ENCODE peak calls at places on chromosome 5, in five cellular contexts. One of them, this sample, is unnamed. For H3K4me1, the result is how much of the 10 kb centered on the place peaks cover.

GRCh38 chr5:95530441-95530840 is 24.3 kb downstream of the SKIC3 start:
- DNase-seq in CD8-positive, alpha-beta T cell: no peak
- DNase-seq in heart left ventricle: no peak
- DNase-seq in SK-N-SH: no peak
- DNase-seq in pancreas: no peak
- DNase-seq in this sample: no peak

GRCh38 chr5:171309526-171310333 is 682 bp downstream of the TLX3 start:
- DNase-seq in pancreas: peak
- DNase-seq in CD8-positive, alpha-beta T cell: no peak
- DNase-seq in SK-N-SH: peak
- DNase-seq in heart left ventricle: no peak
- DNase-seq in this sample: no peak

GRCh38 chr5:90356612-90357011 is 52.9 kb downstream of the CETN3 start:
- DNase-seq in pancreas: no peak
- DNase-seq in heart left ventricle: no peak
- DNase-seq in SK-N-SH: peak
- DNase-seq in CD8-positive, alpha-beta T cell: no peak
- DNase-seq in this sample: peak

GRCh38 chr5:36728697-36729543 is 122.5 kb downstream of the SLC1A3 start:
- DNase-seq in SK-N-SH: peak
- DNase-seq in heart left ventricle: no peak
- DNase-seq in pancreas: no peak
- DNase-seq in CD8-positive, alpha-beta T cell: no peak
- DNase-seq in this sample: peak

GRCh38 chr5:35861718-35862117 is 5.0 kb downstream of the IL7R start:
- DNase-seq in heart left ventricle: no peak
- DNase-seq in pancreas: no peak
- DNase-seq in SK-N-SH: no peak
- DNase-seq in CD8-positive, alpha-beta T cell: no peak
- DNase-seq in this sample: no peak

GRCh38 chr5:145829708-145830361 is 5.3 kb downstream of the PRELID2 start:
- DNase-seq in CD8-positive, alpha-beta T cell: no peak
- DNase-seq in heart left ventricle: no peak
- DNase-seq in pancreas: no peak
- DNase-seq in SK-N-SH: no peak
- DNase-seq in this sample: no peak

GRCh38 chr5:157563373-157564148 is 12.0 kb downstream of the ADAM19 start:
- DNase-seq in pancreas: no peak
- DNase-seq in CD8-positive, alpha-beta T cell: no peak
- DNase-seq in heart left ventricle: peak
- DNase-seq in SK-N-SH: peak
- DNase-seq in this sample: no peak

GRCh38 chr5:172841-173251 is 18.4 kb upstream of the LRRC14B start:
- DNase-seq in CD8-positive, alpha-beta T cell: no peak
- DNase-seq in SK-N-SH: no peak
- DNase-seq in heart left ventricle: no peak
- DNase-seq in pancreas: peak
- DNase-seq in this sample: no peak

GRCh38 chr5:73188764-73189521 is 15.9 kb downstream of the TMEM174 start:
- DNase-seq in SK-N-SH: no peak
- DNase-seq in CD8-positive, alpha-beta T cell: no peak
- DNase-seq in heart left ventricle: no peak
- DNase-seq in pancreas: no peak
- DNase-seq in this sample: no peak

GRCh38 chr5:151741678-151742423 is 16.6 kb downstream of the ATOX1 start:
- DNase-seq in SK-N-SH: no peak
- DNase-seq in pancreas: no peak
- DNase-seq in heart left ventricle: no peak
- DNase-seq in CD8-positive, alpha-beta T cell: no peak
- DNase-seq in this sample: no peak

GRCh38 chr5:151005975-151006576 is 14.3 kb upstream of the GPX3 start:
- DNase-seq in CD8-positive, alpha-beta T cell: no peak
- DNase-seq in heart left ventricle: peak
- DNase-seq in SK-N-SH: no peak
- DNase-seq in pancreas: no peak
- DNase-seq in this sample: peak

GRCh38 chr5:3854069-3854741 is 258.6 kb downstream of the IRX1 start:
- DNase-seq in SK-N-SH: peak
- DNase-seq in CD8-positive, alpha-beta T cell: no peak
- DNase-seq in heart left ventricle: peak
- DNase-seq in pancreas: no peak
- DNase-seq in this sample: peak

GRCh38 chr5:151770383-151771258 is 1.1 kb upstream of the G3BP1 start:
- DNase-seq in pancreas: peak
- DNase-seq in SK-N-SH: peak
- DNase-seq in heart left ventricle: peak
- DNase-seq in CD8-positive, alpha-beta T cell: no peak
- DNase-seq in this sample: peak

GRCh38 chr5:132095745-132096084 is 22.1 kb downstream of the CSF2 start:
- DNase-seq in SK-N-SH: no peak
- DNase-seq in CD8-positive, alpha-beta T cell: no peak
- DNase-seq in heart left ventricle: peak
- DNase-seq in pancreas: no peak
- DNase-seq in this sample: no peak

GRCh38 chr5:124287813-124288212 is 458.6 kb downstream of the ZNF608 start:
- DNase-seq in CD8-positive, alpha-beta T cell: no peak
- DNase-seq in pancreas: no peak
- DNase-seq in heart left ventricle: no peak
- DNase-seq in SK-N-SH: no peak
- DNase-seq in this sample: no peak

GRCh38 chr5:60843693-60844428 is at the start of gene ELOVL7:
- DNase-seq in SK-N-SH: peak
- DNase-seq in pancreas: peak
- DNase-seq in heart left ventricle: peak
- DNase-seq in CD8-positive, alpha-beta T cell: no peak
- DNase-seq in this sample: peak
- TF ChIP-seq CTCF in SK-N-SH: peak
- TF ChIP-seq CTCF in pancreas: peak
- TF ChIP-seq CTCF in heart left ventricle: no peak
- TF ChIP-seq CTCF in CD8-positive, alpha-beta T cell: no peak
- TF ChIP-seq CTCF in this sample: no peak

DNA sequence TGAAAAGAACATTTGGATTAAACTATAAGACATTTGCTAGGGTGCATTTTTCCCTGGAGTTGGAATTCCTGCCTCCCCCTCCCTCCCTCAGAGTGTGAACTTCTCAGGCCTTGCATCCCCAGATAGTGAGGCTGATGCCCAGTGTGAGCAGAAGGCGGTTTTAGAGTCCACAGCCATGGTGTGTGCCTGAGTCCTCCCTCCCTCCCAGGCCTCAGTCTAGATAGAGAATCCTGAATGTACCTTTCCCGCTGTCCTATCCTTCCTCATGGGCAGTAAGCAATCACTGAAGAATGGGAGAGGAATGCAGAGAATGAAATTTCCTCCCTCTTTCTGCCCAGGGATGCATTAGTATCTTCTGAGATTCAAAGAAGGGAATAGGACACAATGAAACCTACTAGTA is 108.5 kb downstream of the RASGRF2 start:
- DNase-seq in heart left ventricle: no peak
- DNase-seq in SK-N-SH: no peak
- DNase-seq in pancreas: no peak
- DNase-seq in CD8-positive, alpha-beta T cell: no peak
- DNase-seq in this sample: no peak
- H3K4me1 ChIP-seq in heart left ventricle: under half
- H3K4me1 ChIP-seq in SK-N-SH: under half
- H3K4me1 ChIP-seq in pancreas: under half
- H3K4me1 ChIP-seq in CD8-positive, alpha-beta T cell: under half
- H3K4me1 ChIP-seq in this sample: under half

GRCh38 chr5:177382423-177383029 is 1.7 kb upstream of the SLC34A1 start:
- DNase-seq in SK-N-SH: peak
- DNase-seq in heart left ventricle: no peak
- DNase-seq in pancreas: no peak
- DNase-seq in CD8-positive, alpha-beta T cell: no peak
- DNase-seq in this sample: peak
- TF ChIP-seq CTCF in SK-N-SH: peak
- TF ChIP-seq CTCF in heart left ventricle: peak
- TF ChIP-seq CTCF in pancreas: peak
- TF ChIP-seq CTCF in CD8-positive, alpha-beta T cell: no peak
- TF ChIP-seq CTCF in this sample: peak

GRCh38 chr5:143130891-143131290 is 272.6 kb downstream of the NR3C1 start:
- DNase-seq in pancreas: no peak
- DNase-seq in SK-N-SH: no peak
- DNase-seq in CD8-positive, alpha-beta T cell: no peak
- DNase-seq in heart left ventricle: no peak
- DNase-seq in this sample: no peak
- H3K4me1 ChIP-seq in pancreas: under half
- H3K4me1 ChIP-seq in SK-N-SH: under half
- H3K4me1 ChIP-seq in CD8-positive, alpha-beta T cell: under half
- H3K4me1 ChIP-seq in heart left ventricle: under half
- H3K4me1 ChIP-seq in this sample: under half

GRCh38 chr5:103439007-103439406 is 123.6 kb downstream of the NUDT12 start:
- DNase-seq in SK-N-SH: no peak
- DNase-seq in pancreas: no peak
- DNase-seq in heart left ventricle: no peak
- DNase-seq in CD8-positive, alpha-beta T cell: no peak
- DNase-seq in this sample: no peak

GRCh38 chr5:103445426-103446035 is 117.1 kb downstream of the NUDT12 start:
- DNase-seq in SK-N-SH: no peak
- DNase-seq in heart left ventricle: no peak
- DNase-seq in CD8-positive, alpha-beta T cell: no peak
- DNase-seq in pancreas: no peak
- DNase-seq in this sample: no peak

GRCh38 chr5:103442756-103443155 is 119.8 kb downstream of the NUDT12 start:
- DNase-seq in pancreas: no peak
- DNase-seq in heart left ventricle: no peak
- DNase-seq in SK-N-SH: no peak
- DNase-seq in CD8-positive, alpha-beta T cell: no peak
- DNase-seq in this sample: no peak

GRCh38 chr5:103444333-103445038 is 118.1 kb downstream of the NUDT12 start:
- DNase-seq in CD8-positive, alpha-beta T cell: no peak
- DNase-seq in SK-N-SH: peak
- DNase-seq in pancreas: no peak
- DNase-seq in heart left ventricle: no peak
- DNase-seq in this sample: no peak

GRCh38 chr5:103441523-103441922 is 121.1 kb downstream of the NUDT12 start:
- DNase-seq in pancreas: no peak
- DNase-seq in CD8-positive, alpha-beta T cell: no peak
- DNase-seq in heart left ventricle: no peak
- DNase-seq in SK-N-SH: no peak
- DNase-seq in this sample: no peak
- TF ChIP-seq CTCF in pancreas: no peak
- TF ChIP-seq CTCF in CD8-positive, alpha-beta T cell: no peak
- TF ChIP-seq CTCF in heart left ventricle: no peak
- TF ChIP-seq CTCF in SK-N-SH: peak
- TF ChIP-seq CTCF in this sample: no peak

GRCh38 chr5:38546691-38547146 is 9.7 kb downstream of the LIFR start:
- DNase-seq in CD8-positive, alpha-beta T cell: no peak
- DNase-seq in heart left ventricle: no peak
- DNase-seq in pancreas: no peak
- DNase-seq in SK-N-SH: no peak
- DNase-seq in this sample: no peak

GRCh38 chr5:38548064-38548759 is 8.2 kb downstream of the LIFR start:
- DNase-seq in SK-N-SH: no peak
- DNase-seq in CD8-positive, alpha-beta T cell: no peak
- DNase-seq in pancreas: no peak
- DNase-seq in heart left ventricle: no peak
- DNase-seq in this sample: no peak

GRCh38 chr5:38551020-38552017 is 5.1 kb downstream of the LIFR start:
- DNase-seq in heart left ventricle: no peak
- DNase-seq in CD8-positive, alpha-beta T cell: no peak
- DNase-seq in pancreas: no peak
- DNase-seq in SK-N-SH: peak
- DNase-seq in this sample: peak

GRCh38 chr5:38543886-38544285 is 12.6 kb downstream of the LIFR start:
- DNase-seq in SK-N-SH: no peak
- DNase-seq in pancreas: no peak
- DNase-seq in heart left ventricle: no peak
- DNase-seq in CD8-positive, alpha-beta T cell: no peak
- DNase-seq in this sample: no peak

DNA sequence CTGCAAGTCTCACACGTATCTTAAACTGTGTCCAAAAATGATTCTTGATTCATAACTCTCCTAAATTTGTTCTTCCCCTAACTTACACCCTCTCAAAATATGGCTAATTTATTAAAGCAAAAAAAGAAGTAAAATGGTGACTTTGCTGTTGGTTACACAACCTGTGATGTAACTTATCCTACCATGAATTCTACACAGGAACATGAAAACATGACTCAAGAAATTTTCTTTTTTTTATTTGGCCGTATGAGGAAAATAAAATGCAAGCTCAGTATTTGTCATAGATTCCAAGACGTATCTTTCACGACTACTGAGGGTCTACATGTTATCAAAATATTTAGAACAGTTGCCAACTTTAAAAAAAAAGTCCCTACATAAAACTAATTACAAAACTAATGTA is 9.2 kb downstream of the LIFR start:
- DNase-seq in SK-N-SH: no peak
- DNase-seq in pancreas: no peak
- DNase-seq in heart left ventricle: no peak
- DNase-seq in CD8-positive, alpha-beta T cell: no peak
- DNase-seq in this sample: no peak
- H3K4me1 ChIP-seq in SK-N-SH: under half
- H3K4me1 ChIP-seq in pancreas: under half
- H3K4me1 ChIP-seq in heart left ventricle: under half
- H3K4me1 ChIP-seq in CD8-positive, alpha-beta T cell: under half
- H3K4me1 ChIP-seq in this sample: under half

GRCh38 chr5:168086104-168086610 is 205.3 kb upstream of the WWC1 start:
- DNase-seq in pancreas: no peak
- DNase-seq in SK-N-SH: no peak
- DNase-seq in heart left ventricle: no peak
- DNase-seq in CD8-positive, alpha-beta T cell: no peak
- DNase-seq in this sample: no peak
- TF ChIP-seq CTCF in pancreas: no peak
- TF ChIP-seq CTCF in SK-N-SH: no peak
- TF ChIP-seq CTCF in heart left ventricle: no peak
- TF ChIP-seq CTCF in CD8-positive, alpha-beta T cell: no peak
- TF ChIP-seq CTCF in this sample: no peak

This sample was measured in testis.